ENCODE peak calls at places on chromosomes 6 and 20, in four cellular contexts. T is SJSA1; K is CD8-positive, alpha-beta T cell; L is body of pancreas. U is an unnamed sample. For H3K36me3 and H3K4me1, the result is how much of the 10 kb centered on the place peaks cover.

GRCh38 chr20:14790771-14791517 is 453.5 kb upstream of the FLRT3 start:
- DNase-seq in L (peak), K (no peak), T (no peak), U (no peak)

GRCh38 chr20:22999756-23000155 is 35.4 kb upstream of the SSTR4 start:
- DNase-seq in L (no peak), T (no peak), K (no peak), U (no peak)

GRCh38 chr20:63861981-63862901 is 943 bp downstream of the ABHD16B start:
- DNase-seq in K (no peak), L (no peak), T (no peak), U (no peak)

GRCh38 chr6:44216677-44217331 is at the start of gene MYMX:
- DNase-seq in L (peak), T (no peak), K (no peak), U (no peak)

GRCh38 chr20:40669692-40670091 is 19.3 kb downstream of the MAFB start:
- DNase-seq in T (no peak), K (no peak), L (no peak), U (no peak)

GRCh38 chr6:137846772-137847313 is 20.2 kb upstream of the TNFAIP3 start:
- DNase-seq in L (peak), K (no peak), T (no peak), U (no peak)

GRCh38 chr6:138004423-138005287 is 102.6 kb downstream of the PERP start:
- DNase-seq in T (no peak), L (no peak), K (no peak), U (peak)

GRCh38 chr6:109257494-109257893 is 124.8 kb downstream of the CD164 start:
- DNase-seq in L (no peak), K (no peak), T (no peak), U (no peak)

GRCh38 chr6:91633374-91634184 is 1046.7 kb upstream of the MAP3K7 start:
- DNase-seq in K (no peak), T (no peak), L (peak), U (no peak)

GRCh38 chr6:4313044-4313686 is 177.8 kb upstream of the ECI2 start:
- DNase-seq in K (no peak), L (peak), T (peak), U (no peak)

GRCh38 chr6:48087448-48087847 is 23.5 kb downstream of the PTCHD4 start:
- DNase-seq in L (no peak), K (no peak), T (no peak), U (no peak)

GRCh38 chr6:88105741-88106340 is 58.2 kb downstream of the SPACA1 start:
- DNase-seq in L (no peak), K (no peak), T (no peak), U (no peak)

GRCh38 chr20:15342987-15343639 is 1005.7 kb upstream of the FLRT3 start:
- DNase-seq in K (no peak), L (no peak), T (no peak), U (no peak)

GRCh38 chr6:105024803-105025202 is 67.9 kb downstream of the LIN28B start:
- DNase-seq in K (no peak), T (no peak), L (no peak), U (peak)

GRCh38 chr6:55636406-55637102 is 57.6 kb upstream of the HMGCLL1 start:
- DNase-seq in K (no peak), L (no peak), T (no peak), U (no peak)

GRCh38 chr6:1296542-1296941 is 15.4 kb upstream of the FOXQ1 start:
- DNase-seq in T (no peak), L (no peak), K (no peak), U (no peak)

GRCh38 chr6:18412644-18413043 is 25.5 kb downstream of the RNF144B start:
- DNase-seq in L (no peak), K (no peak), T (no peak), U (no peak)

GRCh38 chr20:45372646-45373352 is 5.3 kb downstream of the TP53TG5 start:
- DNase-seq in K (no peak), L (no peak), T (no peak), U (no peak)

GRCh38 chr20:48594533-48594932 is 233.3 kb downstream of the PREX1 start:
- DNase-seq in L (no peak), K (no peak), T (no peak), U (no peak)

GRCh38 chr6:105601541-105602174 is 198.8 kb upstream of the PREP start:
- DNase-seq in L (peak), K (no peak), T (peak), U (no peak)

GRCh38 chr6:1267057-1267732 is 44.7 kb upstream of the FOXQ1 start:
- DNase-seq in K (no peak), L (no peak), T (no peak), U (no peak)

GRCh38 chr20:36571564-36572504 is 1.6 kb upstream of the TGIF2 start:
- DNase-seq in K (no peak), L (no peak), T (no peak), U (peak)

GRCh38 chr20:37692447-37693166 is 1.2 kb upstream of the CTNNBL1 start:
- DNase-seq in L (no peak), K (no peak), T (no peak), U (no peak)

DNA sequence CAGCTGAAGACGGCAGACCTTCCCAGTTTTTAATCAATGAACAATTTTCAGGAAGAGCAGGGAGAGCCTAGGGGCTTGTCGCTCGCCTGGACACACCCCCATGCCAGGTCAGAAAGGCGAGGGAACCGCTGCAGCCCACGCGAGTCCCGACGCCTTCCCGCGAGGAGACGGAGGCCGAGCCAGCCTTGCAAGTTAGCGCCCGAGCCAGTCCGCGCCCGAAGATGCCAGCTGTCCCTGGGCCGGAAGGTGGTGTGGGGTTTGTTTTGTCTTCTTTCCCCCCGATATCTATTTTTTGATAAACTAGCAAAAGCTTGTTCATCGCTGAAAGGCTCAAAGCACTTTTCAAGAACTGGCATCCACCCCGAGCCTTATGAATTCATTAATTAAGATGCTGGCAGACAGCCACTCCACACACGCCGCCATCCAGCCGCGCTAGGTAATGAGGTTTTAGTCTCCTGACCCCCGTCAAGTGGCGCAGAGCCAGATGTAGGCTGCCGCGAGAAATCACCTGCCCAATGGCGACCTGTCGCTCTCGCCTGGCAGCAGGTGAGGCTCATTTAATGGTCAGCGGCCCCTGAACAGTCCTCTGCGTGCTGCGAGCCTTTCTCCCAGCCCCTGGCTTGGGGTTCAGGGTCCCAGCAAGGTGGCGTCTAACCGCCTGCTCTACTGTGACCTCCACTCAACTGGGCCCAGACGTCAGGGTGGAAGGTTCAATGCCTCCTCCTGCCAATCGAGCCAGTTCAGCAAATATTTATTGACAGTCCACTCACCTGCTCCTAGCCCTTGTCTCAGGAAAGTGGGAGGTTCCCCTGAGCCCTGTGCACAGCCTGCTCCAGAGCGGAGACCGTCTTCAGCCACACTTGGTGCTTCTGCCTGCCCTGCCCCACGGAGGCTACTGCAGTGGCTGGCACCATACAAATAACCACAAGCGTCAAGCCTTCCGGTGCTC is 6.4 kb downstream of the CCDC167 start:
- DNase-seq in T (no peak), K (no peak), L (peak), U (no peak)
- H3K4me3 ChIP-seq in T (no peak), K (no peak), L (no peak), U (no peak)

GRCh38 chr20:34754611-34755010 is 50.5 kb downstream of the TP53INP2 start:
- DNase-seq in T (no peak), L (no peak), K (no peak), U (no peak)

GRCh38 chr20:34750484-34750883 is 46.3 kb downstream of the TP53INP2 start:
- DNase-seq in K (no peak), L (no peak), T (no peak), U (no peak)

GRCh38 chr20:34751453-34751852 is 47.3 kb downstream of the TP53INP2 start:
- DNase-seq in T (no peak), L (no peak), K (no peak), U (no peak)

GRCh38 chr20:34753706-34754461 is 49.7 kb downstream of the TP53INP2 start:
- DNase-seq in K (no peak), L (no peak), T (no peak), U (no peak)

GRCh38 chr20:34755367-34755766 is 51.2 kb downstream of the TP53INP2 start:
- DNase-seq in L (no peak), T (no peak), K (no peak), U (no peak)
- H3K36me3 ChIP-seq in L (under half), T (half or more), K (under half), U (half or more)

GRCh38 chr6:40444307-40444706 is 142.9 kb downstream of the LRFN2 start:
- DNase-seq in K (no peak), L (no peak), T (no peak), U (no peak)
- H3K4me1 ChIP-seq in K (under half), L (under half), T (under half), U (under half)

GRCh38 chr6:155106456-155107107 is 111.5 kb downstream of the TIAM2 start:
- DNase-seq in L (no peak), K (no peak), T (no peak), U (no peak)
- H3K4me3 ChIP-seq in L (no peak), K (no peak), T (no peak), U (no peak)

DNA sequence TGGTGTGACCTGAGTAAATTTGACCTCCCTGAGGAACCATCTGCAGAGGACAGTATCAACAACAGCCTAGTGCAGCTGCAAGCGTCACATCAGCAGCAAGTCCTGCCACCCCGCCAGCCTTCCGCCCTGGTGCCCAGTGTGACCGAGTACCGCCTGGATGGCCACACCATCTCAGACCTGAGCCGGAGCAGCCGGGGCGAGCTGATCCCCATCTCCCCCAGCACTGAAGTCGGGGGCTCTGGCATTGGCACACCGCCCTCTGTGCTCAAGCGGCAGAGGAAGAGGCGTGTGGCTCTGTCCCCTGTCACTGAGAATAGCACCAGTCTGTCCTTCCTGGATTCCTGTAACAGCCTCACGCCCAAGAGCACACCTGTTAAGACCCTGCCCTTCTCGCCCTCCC is 24.3 kb downstream of the GTSF1L start:
- DNase-seq in K (no peak), L (no peak), T (no peak), U (no peak)
- H3K36me3 ChIP-seq in K (under half), L (under half), T (half or more), U (half or more)

DNA sequence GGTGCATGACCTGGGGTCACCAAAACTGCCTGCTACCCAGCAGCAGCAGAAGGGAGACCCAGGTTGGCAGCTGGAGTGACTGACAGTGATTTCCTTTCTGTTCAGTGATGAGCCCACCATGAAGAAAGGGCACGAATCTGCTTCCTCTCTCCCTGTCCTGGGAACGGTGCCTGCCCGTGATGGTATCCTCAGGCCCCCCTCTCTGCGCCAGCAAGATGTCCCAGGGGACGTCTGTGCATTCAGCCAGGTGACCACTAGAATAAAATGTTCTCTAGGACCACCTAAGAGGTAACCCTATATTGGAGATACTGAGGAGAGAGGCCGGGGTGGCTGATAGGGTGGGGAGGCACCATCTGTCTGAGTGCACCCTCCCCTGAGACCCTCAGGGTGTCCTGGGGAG is 294.7 kb downstream of the QKI start:
- DNase-seq in K (no peak), T (no peak), L (no peak), U (no peak)
- H3K4me1 ChIP-seq in K (under half), T (under half), L (under half), U (under half)

GRCh38 chr20:33862709-33863403 is 51.7 kb downstream of the CHMP4B start:
- DNase-seq in L (peak), K (no peak), T (peak), U (peak)
- H3K4me3 ChIP-seq in L (no peak), K (no peak), T (peak), U (peak)

GRCh38 chr20:39039261-39039660 is 77.1 kb downstream of the DHX35 start:
- DNase-seq in T (no peak), K (no peak), L (no peak), U (no peak)
- H3K36me3 ChIP-seq in T (under half), K (under half), L (under half), U (under half)

GRCh38 chr6:56841751-56842150 is 113.2 kb upstream of the BEND6 start:
- DNase-seq in T (no peak), K (no peak), L (no peak), U (no peak)

GRCh38 chr6:56839533-56840183 is 115.2 kb upstream of the BEND6 start:
- DNase-seq in L (no peak), T (no peak), K (no peak), U (no peak)

GRCh38 chr6:56841372-56841749 is 113.5 kb upstream of the BEND6 start:
- DNase-seq in T (no peak), L (no peak), K (no peak), U (no peak)

GRCh38 chr6:56838965-56839364 is 115.9 kb upstream of the BEND6 start:
- DNase-seq in T (no peak), L (no peak), K (no peak), U (no peak)

GRCh38 chr6:56840467-56841371 is 114.2 kb upstream of the BEND6 start:
- DNase-seq in L (no peak), T (no peak), K (no peak), U (no peak)
- H3K4me1 ChIP-seq in L (under half), T (under half), K (under half), U (under half)